ENCODE peak calls at places on chromosomes 16 and 17, in five cellular contexts. I, M, C, K and B are unnamed samples.
A peak's percentile ranks its signal among the peaks of the same experiment; 100 is the strongest.

GRCh38 chr17:21524211-21524591 is 148.0 kb downstream of the KCNJ12 start:
- DNase-seq in I (no peak), M (no peak), C (no peak), K (no peak), B (no peak)

GRCh38 chr16:74466872-74467271 is 45.6 kb upstream of the CLEC18B start:
- DNase-seq in I (no peak), M (no peak), C (no peak), K (no peak), B (no peak)

GRCh38 chr17:13931111-13931526 is 138.2 kb upstream of the COX10 start:
- DNase-seq in I (peak; percentile 27), M (peak; percentile 24), C (peak; percentile 23), K (no peak), B (peak; percentile 59)

GRCh38 chr17:66918896-66919295 is 45.6 kb upstream of the CACNG4 start:
- DNase-seq in I (no peak), M (no peak), C (no peak), K (no peak), B (no peak)

GRCh38 chr16:9256196-9256595 is 164.8 kb downstream of the HAPSTR1 start:
- DNase-seq in I (no peak), M (peak; percentile 54), C (no peak), K (peak; percentile 38), B (peak; percentile 16)

GRCh38 chr17:68657166-68657940 is 56.2 kb upstream of the FAM20A start:
- DNase-seq in I (no peak), M (no peak), C (no peak), K (no peak), B (no peak)

GRCh38 chr17:65797809-65798208 is 236.4 kb upstream of the AXIN2 start:
- DNase-seq in I (no peak), M (no peak), C (no peak), K (no peak), B (no peak)

GRCh38 chr16:24013054-24013636 is 177.4 kb downstream of the PRKCB start:
- DNase-seq in I (no peak), M (no peak), C (no peak), K (no peak), B (no peak)

GRCh38 chr17:65181237-65182061 is 44.3 kb downstream of the RGS9 start:
- DNase-seq in I (no peak), M (no peak), C (no peak), K (no peak), B (no peak)

GRCh38 chr17:81731271-81731670 is 19.2 kb downstream of the SLC25A10 start:
- DNase-seq in I (no peak), M (no peak), C (peak; percentile 67), K (no peak), B (no peak)

GRCh38 chr16:4623593-4623992 is 1.0 kb upstream of the MGRN1 start:
- DNase-seq in I (no peak), M (no peak), C (no peak), K (no peak), B (no peak)

GRCh38 chr17:53092072-53092471 is 730.7 kb upstream of the KIF2B start:
- DNase-seq in I (no peak), M (no peak), C (no peak), K (no peak), B (no peak)

GRCh38 chr17:64492481-64493109 is 4.3 kb downstream of the POLG2 start:
- DNase-seq in I (no peak), M (no peak), C (no peak), K (no peak), B (no peak)

GRCh38 chr16:68640972-68641371 is 4.1 kb upstream of the CDH3 start:
- DNase-seq in I (no peak), M (no peak), C (no peak), K (no peak), B (no peak)

GRCh38 chr17:41919165-41919817 is 540 bp upstream of the ACLY start:
- DNase-seq in I (peak; percentile 57), M (peak; percentile 68), C (peak; percentile 25), K (peak; percentile 69), B (no peak)

GRCh38 chr16:13793788-13794461 is 126.0 kb upstream of the ERCC4 start:
- DNase-seq in I (no peak), M (no peak), C (no peak), K (no peak), B (peak; percentile 20)

GRCh38 chr16:27641260-27641659 is 91.3 kb downstream of the KATNIP start:
- DNase-seq in I (no peak), M (no peak), C (no peak), K (peak; percentile 52), B (no peak)

GRCh38 chr17:43732961-43733360 is 25.6 kb downstream of the SOST start:
- DNase-seq in I (no peak), M (no peak), C (peak; percentile 64), K (no peak), B (no peak)

GRCh38 chr17:70119961-70120360 is 44.9 kb downstream of the KCNJ16 start:
- DNase-seq in I (no peak), M (no peak), C (no peak), K (no peak), B (no peak)

GRCh38 chr17:49114703-49115102 is 17.9 kb upstream of the B4GALNT2 start:
- DNase-seq in I (no peak), M (no peak), C (no peak), K (no peak), B (no peak)

GRCh38 chr17:34118564-34118963 is 136.5 kb upstream of the CCL2 start:
- DNase-seq in I (no peak), M (no peak), C (no peak), K (no peak), B (peak; percentile 34)

DNA sequence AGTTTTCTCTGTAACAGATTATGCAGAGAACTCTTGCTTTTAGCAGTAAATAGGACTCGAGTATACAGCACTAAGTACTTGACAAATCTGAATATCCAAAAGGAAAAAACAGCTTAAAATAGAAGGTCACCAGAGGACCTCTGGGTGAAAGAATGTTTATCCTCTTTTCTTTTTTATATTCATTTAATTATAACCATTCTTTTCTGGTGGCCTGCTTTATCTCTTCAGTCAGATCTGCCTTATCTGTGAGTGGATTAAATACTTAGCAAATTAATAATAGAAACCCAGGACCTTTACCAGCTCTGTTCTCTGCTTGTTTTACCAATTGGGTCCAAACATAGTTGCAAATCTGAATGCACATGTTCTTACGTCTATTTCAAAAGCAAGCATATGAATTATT is 8.6 kb downstream of the DGKE start:
- DNase-seq in I (no peak), M (no peak), C (no peak), K (no peak), B (no peak)
- H3K4me3 ChIP-seq in I (no peak overlapping the region), M (no peak overlapping the region), C (no peak overlapping the region), K (no peak overlapping the region), B (no peak overlapping the region)

DNA sequence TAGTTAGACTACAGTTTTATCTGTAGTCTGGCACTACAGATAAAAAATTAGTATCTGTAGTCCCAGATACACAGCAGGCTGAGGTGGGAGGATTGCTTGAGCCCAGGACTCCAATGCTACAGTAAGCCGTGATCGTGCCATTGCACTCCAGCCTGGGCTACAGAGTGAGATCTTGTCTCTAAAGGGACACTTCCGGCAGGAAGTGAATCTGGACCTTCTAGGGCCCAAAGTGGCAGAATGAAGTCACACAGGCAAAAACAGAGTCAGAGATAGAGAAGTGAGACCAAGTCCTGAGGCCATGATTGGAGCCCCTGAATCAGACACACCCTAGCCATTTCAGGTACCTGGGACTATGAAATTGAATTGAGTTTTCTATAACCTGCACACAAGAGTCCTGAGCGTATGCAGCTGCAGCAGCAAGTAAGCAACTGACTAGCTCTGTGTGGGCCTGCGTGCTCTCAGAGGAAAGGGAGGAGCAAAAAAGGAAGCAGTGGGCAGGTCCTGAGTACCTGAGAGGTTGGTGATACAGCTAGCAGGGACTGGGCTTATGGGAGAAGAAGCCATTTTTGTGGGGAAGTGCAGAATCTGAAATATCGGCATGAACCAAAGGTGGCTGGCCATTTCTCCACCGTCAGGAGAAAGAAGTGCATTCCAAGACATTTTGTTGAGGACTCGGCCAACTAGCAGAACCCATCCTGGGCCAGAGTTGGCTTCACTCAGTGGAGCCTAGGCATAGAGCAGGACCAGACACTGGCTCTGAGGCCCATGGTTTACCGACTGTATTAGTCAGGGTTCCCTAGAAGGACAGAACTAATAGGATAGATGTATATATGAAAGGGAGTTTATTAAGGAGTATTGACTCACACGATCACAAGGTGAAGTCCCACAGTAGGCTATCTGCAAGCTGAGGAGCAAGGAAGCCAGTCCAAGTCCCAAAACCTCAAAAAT is 27.2 kb upstream of the BRD7 start:
- DNase-seq in I (no peak), M (no peak), C (no peak), K (no peak), B (no peak)
- H3K4me3 ChIP-seq in I (no peak overlapping the region), M (no peak overlapping the region), C (no peak overlapping the region), K (no peak overlapping the region), B (no peak overlapping the region)

GRCh38 chr16:25027781-25028180 is 12.6 kb upstream of the ARHGAP17 start:
- DNase-seq in I (no peak), M (no peak), C (no peak), K (no peak), B (no peak)

GRCh38 chr16:25030420-25031131 is 15.4 kb upstream of the ARHGAP17 start:
- DNase-seq in I (no peak), M (no peak), C (no peak), K (no peak), B (no peak)

GRCh38 chr16:25031441-25032307 is 16.5 kb upstream of the ARHGAP17 start:
- DNase-seq in I (peak; percentile 90), M (peak; percentile 93), C (peak; percentile 83), K (peak; percentile 96), B (peak; percentile 94)

GRCh38 chr16:25033852-25034251 is 18.7 kb upstream of the ARHGAP17 start:
- DNase-seq in I (no peak), M (no peak), C (no peak), K (no peak), B (no peak)

DNA sequence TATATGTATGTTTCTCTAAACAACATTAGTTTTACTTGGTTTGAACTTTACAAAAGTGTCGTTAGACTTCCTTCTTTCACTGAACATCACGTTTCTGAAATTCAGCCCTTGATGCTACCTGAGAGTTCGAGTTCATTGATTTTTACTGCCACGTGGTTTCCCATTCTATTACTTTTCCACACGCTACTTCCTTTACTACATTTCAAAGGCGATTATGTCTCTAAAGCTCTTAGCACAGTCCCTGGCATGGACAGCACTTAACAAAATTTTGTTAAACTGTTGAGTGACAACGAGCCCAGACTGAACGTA is 15.9 kb upstream of the ARHGAP17 start:
- DNase-seq in I (no peak), M (no peak), C (no peak), K (no peak), B (no peak)
- H3K4me3 ChIP-seq in I (no peak overlapping the region), M (peak overlapping the region; percentile 56), C (no peak overlapping the region), K (peak overlapping the region; percentile 82), B (no peak overlapping the region)

GRCh38 chr16:86608301-86608747 is 30.0 kb downstream of the FOXL1 start:
- DNase-seq in I (no peak), M (no peak), C (no peak), K (no peak), B (no peak)

GRCh38 chr16:86611517-86611840 is 33.1 kb downstream of the FOXL1 start:
- DNase-seq in I (no peak), M (no peak), C (no peak), K (no peak), B (peak; percentile 28)

GRCh38 chr16:86610779-86611516 is 32.6 kb downstream of the FOXL1 start:
- DNase-seq in I (no peak), M (no peak), C (no peak), K (no peak), B (no peak)

GRCh38 chr16:86609661-86610060 is 31.3 kb downstream of the FOXL1 start:
- DNase-seq in I (no peak), M (no peak), C (no peak), K (no peak), B (no peak)

DNA sequence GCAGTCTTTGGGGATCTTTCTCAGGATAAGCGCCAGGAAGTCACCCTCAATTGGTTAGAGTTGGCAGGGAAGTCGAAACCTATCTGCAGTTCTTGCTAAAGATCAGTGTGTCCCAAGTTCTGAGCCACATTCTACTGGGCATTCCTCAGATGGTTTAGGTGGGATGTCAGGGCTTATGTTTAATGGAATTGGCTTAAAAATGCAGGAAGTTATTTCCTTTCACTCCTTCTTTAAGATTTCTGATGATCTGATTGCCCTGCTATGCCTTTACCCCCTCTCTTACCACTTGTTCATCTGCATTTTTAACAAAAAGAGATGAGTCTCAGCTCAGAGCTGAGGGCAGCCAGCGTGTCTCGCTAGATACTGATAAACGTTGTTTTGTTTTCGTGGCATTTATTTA is 30.8 kb downstream of the FOXL1 start:
- DNase-seq in I (no peak), M (no peak), C (peak; percentile 83), K (no peak), B (no peak)
- H3K4me3 ChIP-seq in I (no peak overlapping the region), M (no peak overlapping the region), C (no peak overlapping the region), K (no peak overlapping the region), B (no peak overlapping the region)